ENCODE peak calls at places on chromosome 14, in four cellular contexts. P is germinal center, T is neural progenitor cell, O is progenitor cell of endocrine pancreas. C is an unnamed sample.

GRCh38 chr14:24351517-24351916 is 11.7 kb upstream of the RIPK3 start:
- DNase-seq in O (no peak), P (no peak), T (no peak), C (no peak)

GRCh38 chr14:51554339-51554920 is 97.3 kb upstream of the FRMD6 start:
- DNase-seq in T (no peak), P (no peak), O (no peak), C (no peak)

GRCh38 chr14:97408937-97409860 is 612.0 kb downstream of the VRK1 start:
- DNase-seq in O (no peak), T (no peak), P (no peak), C (peak)

GRCh38 chr14:102363182-102363952 is 626 bp downstream of the TECPR2 start:
- DNase-seq in P (peak), O (no peak), T (peak), C (peak)

GRCh38 chr14:29999013-29999539 is 71.4 kb upstream of the PRKD1 start:
- DNase-seq in P (no peak), O (no peak), T (no peak), C (no peak)

GRCh38 chr14:80358112-80358511 is 146.8 kb upstream of the DIO2 start:
- DNase-seq in O (no peak), T (no peak), P (no peak), C (no peak)

GRCh38 chr14:90758959-90759358 is 57.3 kb downstream of the TTC7B start:
- DNase-seq in O (no peak), T (no peak), P (no peak), C (peak)

GRCh38 chr14:103541494-103541943 is 12.5 kb downstream of the TRMT61A start:
- DNase-seq in P (no peak), T (no peak), O (no peak), C (no peak)

GRCh38 chr14:60058087-60058486 is 33.6 kb upstream of the PCNX4 start:
- DNase-seq in T (no peak), P (no peak), O (no peak), C (no peak)

GRCh38 chr14:70631948-70632347 is 9.8 kb upstream of the TTC9 start:
- DNase-seq in T (no peak), P (no peak), O (no peak), C (no peak)

GRCh38 chr14:51395361-51395849 is 155.4 kb downstream of the TMX1 start:
- DNase-seq in P (no peak), O (no peak), T (peak), C (no peak)

GRCh38 chr14:38248629-38249028 is 7.3 kb downstream of the CLEC14A start:
- DNase-seq in T (peak), P (no peak), O (no peak), C (no peak)

GRCh38 chr14:105389976-105390848 is 8.1 kb upstream of the TEX22 start:
- DNase-seq in P (peak), T (no peak), O (no peak), C (no peak)

GRCh38 chr14:23021479-23021878 is 11.5 kb upstream of the C14orf93 start:
- DNase-seq in P (no peak), O (no peak), T (no peak), C (no peak)

GRCh38 chr14:56487090-56487667 is 92.4 kb upstream of the TMEM260 start:
- DNase-seq in T (peak), P (no peak), O (no peak), C (no peak)

GRCh38 chr14:60515696-60516284 is 6.8 kb downstream of the SIX6 start:
- DNase-seq in P (no peak), T (peak), O (peak), C (no peak)

GRCh38 chr14:69235708-69236107 is 24.2 kb upstream of the GALNT16 start:
- DNase-seq in P (no peak), O (no peak), T (no peak), C (no peak)

GRCh38 chr14:23932639-23933038 is 20.9 kb upstream of the DHRS4 start:
- DNase-seq in T (no peak), P (no peak), O (no peak), C (no peak)

GRCh38 chr14:61671086-61671485 is 24.2 kb upstream of the HIF1A start:
- DNase-seq in O (no peak), T (no peak), P (peak), C (peak)

GRCh38 chr14:23359167-23359626 is 5.8 kb downstream of the EFS start:
- DNase-seq in O (no peak), P (no peak), T (no peak), C (no peak)

GRCh38 chr14:23435540-23436326 is at the start of gene MYH7:
- DNase-seq in O (no peak), T (peak), P (no peak), C (no peak)

GRCh38 chr14:28681681-28682080 is 84.9 kb upstream of the FOXG1 start:
- DNase-seq in O (no peak), T (no peak), P (no peak), C (no peak)

GRCh38 chr14:99081880-99082279 is 190.1 kb downstream of the BCL11B start:
- DNase-seq in T (no peak), O (no peak), P (no peak), C (no peak)

GRCh38 chr14:100389497-100390104 is 66.5 kb downstream of the SLC25A47 start:
- DNase-seq in P (no peak), T (no peak), O (no peak), C (no peak)

GRCh38 chr14:101063121-101063520 is 159.6 kb upstream of the RTL1 start:
- DNase-seq in O (no peak), P (no peak), T (no peak), C (no peak)

GRCh38 chr14:92465353-92466067 is 48.1 kb upstream of the RIN3 start:
- DNase-seq in P (no peak), T (no peak), O (no peak), C (no peak)

GRCh38 chr14:104404922-104405321 is 174.6 kb upstream of the C14orf180 start:
- DNase-seq in O (no peak), P (no peak), T (no peak), C (no peak)

GRCh38 chr14:59771577-59771976 is 99.0 kb downstream of the RTN1 start:
- DNase-seq in O (no peak), P (no peak), T (no peak), C (no peak)

C was measured in GM12865.